ENCODE peak calls at places on chromosomes 11 and 22, in four cellular contexts. Y, Q, F and T are unnamed samples.

GRCh38 chr11:116193321-116194114 is 579.3 kb downstream of the BUD13 start:
- DNase-seq in Y (peak), Q (peak), F (peak), T (no peak)

GRCh38 chr11:102343789-102344188 is 3.2 kb upstream of the BIRC2 start:
- DNase-seq in Y (no peak), Q (peak), F (peak), T (no peak)

GRCh38 chr11:130168105-130168504 is 8.5 kb downstream of the ST14 start:
- DNase-seq in Y (no peak), Q (peak), F (peak), T (no peak)

GRCh38 chr11:79980916-79981315 is 540.1 kb upstream of the TENM4 start:
- DNase-seq in Y (no peak), Q (no peak), F (no peak), T (no peak)

GRCh38 chr11:122556605-122557004 is 98.9 kb upstream of the UBASH3B start:
- DNase-seq in Y (peak), Q (no peak), F (no peak), T (no peak)

GRCh38 chr11:75639752-75640151 is 29.1 kb downstream of the MAP6 start:
- DNase-seq in Y (no peak), Q (peak), F (peak), T (no peak)

GRCh38 chr11:126186708-126187481 is 24.6 kb downstream of the RPUSD4 start:
- DNase-seq in Y (peak), Q (no peak), F (no peak), T (no peak)

GRCh38 chr11:77502501-77502900 is 28.6 kb upstream of the PAK1 start:
- DNase-seq in Y (no peak), Q (no peak), F (no peak), T (no peak)

GRCh38 chr11:128757886-128758612 is 64.2 kb downstream of the FLI1 start:
- DNase-seq in Y (no peak), Q (no peak), F (no peak), T (peak)

GRCh38 chr11:123238297-123238696 is 43.2 kb upstream of the CLMP start:
- DNase-seq in Y (no peak), Q (peak), F (peak), T (no peak)

GRCh38 chr11:57763568-57763967 is 2.0 kb downstream of the CTNND1 start:
- DNase-seq in Y (no peak), Q (peak), F (peak), T (no peak)

GRCh38 chr11:77127969-77128691 is at the start of gene MYO7A:
- DNase-seq in Y (peak), Q (no peak), F (no peak), T (no peak)

GRCh38 chr11:79264284-79264683 is 176.5 kb downstream of the TENM4 start:
- DNase-seq in Y (no peak), Q (no peak), F (no peak), T (no peak)

GRCh38 chr22:49272546-49273125 is 555.0 kb downstream of the BRD1 start:
- DNase-seq in Y (no peak), Q (no peak), F (no peak), T (no peak)

GRCh38 chr11:16883179-16883578 is 131.0 kb downstream of the PLEKHA7 start:
- DNase-seq in Y (no peak), Q (peak), F (no peak), T (no peak)

GRCh38 chr11:111285205-111286079 is 12.9 kb upstream of the POU2AF3 start:
- DNase-seq in Y (no peak), Q (no peak), F (peak), T (no peak)

GRCh38 chr22:49157529-49158339 is 669.9 kb downstream of the BRD1 start:
- DNase-seq in Y (no peak), Q (no peak), F (no peak), T (no peak)

GRCh38 chr11:133227674-133228111 is 304.6 kb downstream of the OPCML start:
- DNase-seq in Y (peak), Q (no peak), F (no peak), T (no peak)

GRCh38 chr22:24997023-24997422 is 44.5 kb downstream of the KIAA1671 start:
- DNase-seq in Y (no peak), Q (no peak), F (no peak), T (no peak)

GRCh38 chr22:24995649-24996180 is 43.2 kb downstream of the KIAA1671 start:
- DNase-seq in Y (no peak), Q (no peak), F (no peak), T (no peak)

GRCh38 chr22:24996420-24996952 is 44.0 kb downstream of the KIAA1671 start:
- DNase-seq in Y (peak), Q (no peak), F (peak), T (no peak)

GRCh38 chr22:24992946-24993345 is 40.4 kb downstream of the KIAA1671 start:
- DNase-seq in Y (no peak), Q (no peak), F (no peak), T (no peak)

DNA sequence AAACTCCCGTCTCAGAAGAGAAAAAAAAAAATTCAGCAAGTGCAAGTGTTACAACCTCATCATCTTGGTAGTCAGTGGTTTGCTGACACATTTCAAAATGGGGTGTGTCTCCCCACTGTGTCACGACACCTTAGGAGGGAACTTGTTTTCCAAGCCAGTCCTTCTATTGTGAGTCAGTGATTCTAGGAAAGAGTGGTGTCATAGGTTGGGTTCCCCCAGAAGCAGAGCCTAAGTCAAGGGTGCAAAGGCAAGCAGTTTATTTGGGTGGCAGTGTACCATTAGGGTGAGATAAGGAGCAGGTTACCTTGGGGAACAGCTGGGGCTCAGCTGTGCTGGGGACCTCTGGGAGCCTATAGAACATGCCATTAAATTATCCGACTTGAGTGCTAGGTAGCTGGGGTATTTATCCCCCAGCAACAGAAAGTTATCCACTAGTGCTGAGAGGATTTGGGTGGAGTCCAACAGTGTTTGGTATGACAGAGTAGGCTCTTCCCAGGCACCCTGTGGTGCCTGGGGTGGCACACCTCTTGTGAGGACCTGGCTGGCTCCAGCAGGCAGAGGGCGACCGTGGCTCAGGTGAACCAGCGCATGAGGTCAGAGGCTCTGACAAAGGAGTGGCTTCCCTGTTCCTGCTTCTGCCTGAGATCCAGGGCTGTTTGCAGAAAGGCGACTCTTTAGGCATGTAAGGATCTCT is 41.7 kb downstream of the KIAA1671 start:
- DNase-seq in Y (peak), Q (peak), F (peak), T (no peak)
- TF ChIP-seq CTCF in Y (no peak), Q (no peak), F (no peak), T (no peak)

DNA sequence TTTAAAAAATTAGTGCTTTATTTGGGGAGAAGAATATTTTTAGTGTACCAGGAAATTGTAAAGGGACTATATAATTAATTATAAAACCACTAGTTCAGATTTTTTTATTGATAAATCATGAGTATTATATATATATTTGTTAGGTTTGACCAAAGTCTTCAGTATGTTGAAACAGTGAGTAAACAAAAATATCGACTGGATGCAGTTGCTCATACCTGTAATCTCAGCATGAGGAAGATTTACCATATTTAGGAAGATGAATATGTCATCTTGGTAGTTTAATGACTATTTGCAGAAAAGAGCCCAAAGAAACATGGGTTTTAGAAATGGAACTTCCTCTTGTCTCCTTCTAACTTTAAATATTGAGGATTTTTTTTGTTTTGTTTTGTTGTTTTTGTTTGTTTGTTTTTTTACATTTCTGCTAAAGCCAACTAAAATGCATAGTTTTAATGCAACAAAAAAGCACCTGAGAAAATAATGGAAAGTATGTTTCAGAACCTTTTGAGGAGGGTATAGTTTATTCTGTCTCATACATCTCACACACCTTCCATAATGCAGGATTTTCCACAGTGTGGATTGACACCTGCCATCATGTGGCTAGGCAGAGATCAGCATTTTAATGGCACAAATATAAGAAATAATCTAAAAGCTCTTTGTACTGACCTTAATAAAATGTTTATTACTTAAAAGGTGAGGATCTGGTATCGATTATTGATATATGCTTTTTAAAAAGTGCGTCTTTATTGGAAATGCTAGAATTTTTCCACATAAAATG is 114.3 kb downstream of the ARHGAP42 start:
- DNase-seq in Y (no peak), Q (no peak), F (no peak), T (no peak)
- TF ChIP-seq CTCF in Y (no peak), Q (no peak), F (no peak), T (no peak)

GRCh38 chr11:106321601-106322000 is 244.1 kb downstream of the AASDHPPT start:
- DNase-seq in Y (no peak), Q (no peak), F (no peak), T (no peak)
- TF ChIP-seq CTCF in Y (no peak), Q (no peak), F (no peak), T (no peak)

GRCh38 chr11:84137960-84138359 is 851.8 kb upstream of the CCDC90B start:
- DNase-seq in Y (no peak), Q (no peak), F (no peak), T (no peak)
- TF ChIP-seq CTCF in Y (no peak), Q (no peak), F (no peak), T (no peak)

GRCh38 chr11:104200688-104201087 is 36.7 kb upstream of the PDGFD start:
- DNase-seq in Y (no peak), Q (no peak), F (no peak), T (no peak)
- TF ChIP-seq CTCF in Y (no peak), Q (no peak), F (no peak), T (no peak)

DNA sequence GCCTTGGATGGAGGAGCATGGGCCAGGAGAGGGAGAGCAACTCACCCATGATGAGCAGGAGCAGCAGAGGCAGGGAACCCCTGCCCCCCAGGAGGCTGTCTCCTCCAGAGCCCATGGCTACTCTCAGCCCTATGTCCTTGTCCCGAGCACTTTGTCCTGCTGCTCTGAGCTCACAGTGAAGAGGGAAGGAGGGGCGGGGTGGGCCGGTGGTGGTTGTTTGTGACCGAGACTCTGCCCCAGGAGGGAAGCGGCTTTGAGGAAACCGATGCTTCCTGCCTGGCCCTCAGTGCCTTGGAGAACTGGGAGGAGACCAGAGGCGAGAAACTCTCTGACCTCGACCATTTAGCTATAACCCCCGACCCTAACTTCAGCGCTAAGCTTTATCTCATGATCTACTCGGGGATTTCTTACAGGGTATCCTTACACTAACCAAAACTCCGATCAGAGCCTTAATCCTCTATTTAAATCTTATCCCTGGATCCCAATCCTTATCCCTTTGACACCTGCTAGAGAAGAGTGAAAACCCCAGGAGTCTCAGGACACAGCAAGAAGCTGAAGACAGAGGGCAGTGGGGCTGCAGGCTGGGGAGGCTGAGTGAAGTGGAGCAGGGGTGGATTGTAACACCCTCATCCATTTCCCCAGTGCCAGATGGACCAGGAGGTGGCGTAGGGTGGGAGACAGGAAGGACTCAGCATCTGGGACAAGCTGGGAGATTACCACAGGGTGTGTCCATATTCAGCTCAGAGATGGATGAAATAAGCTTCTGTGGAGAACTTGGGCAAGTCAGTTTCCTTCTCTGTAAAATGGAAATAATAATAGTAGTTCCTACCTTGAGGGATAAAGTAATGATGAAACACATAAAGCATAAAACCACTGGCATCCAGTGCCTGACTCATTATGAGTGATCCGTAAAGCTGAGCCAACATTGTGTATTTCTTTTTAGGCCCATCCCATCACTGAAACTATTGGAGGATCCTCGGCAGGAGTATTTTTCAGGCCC is at the start of gene ROBO4:
- DNase-seq in Y (no peak), Q (peak), F (peak), T (no peak)
- TF ChIP-seq CTCF in Y (no peak), Q (peak), F (peak), T (no peak)

DNA sequence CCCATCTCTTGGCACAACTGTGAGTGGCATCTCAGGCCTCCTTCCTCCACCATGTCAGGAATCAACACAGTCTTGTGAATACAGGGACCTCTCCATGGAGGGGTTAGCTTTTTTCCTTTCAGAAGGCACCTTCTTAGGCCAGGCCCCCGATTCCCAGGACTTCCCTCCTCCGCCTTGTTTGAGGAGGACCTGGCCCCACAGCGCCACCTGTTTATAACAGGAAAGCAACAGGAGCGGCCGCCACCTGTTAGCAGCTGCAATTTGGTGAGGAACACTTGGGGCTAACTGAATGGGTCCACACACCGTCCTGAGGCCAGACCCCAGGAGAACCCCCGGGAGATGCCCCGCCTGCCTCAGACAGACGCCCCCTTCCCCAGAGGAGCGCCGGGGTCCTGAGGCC is 3.8 kb upstream of the PKP3 start:
- DNase-seq in Y (peak), Q (no peak), F (no peak), T (no peak)
- TF ChIP-seq CTCF in Y (peak), Q (no peak), F (no peak), T (no peak)

DNA sequence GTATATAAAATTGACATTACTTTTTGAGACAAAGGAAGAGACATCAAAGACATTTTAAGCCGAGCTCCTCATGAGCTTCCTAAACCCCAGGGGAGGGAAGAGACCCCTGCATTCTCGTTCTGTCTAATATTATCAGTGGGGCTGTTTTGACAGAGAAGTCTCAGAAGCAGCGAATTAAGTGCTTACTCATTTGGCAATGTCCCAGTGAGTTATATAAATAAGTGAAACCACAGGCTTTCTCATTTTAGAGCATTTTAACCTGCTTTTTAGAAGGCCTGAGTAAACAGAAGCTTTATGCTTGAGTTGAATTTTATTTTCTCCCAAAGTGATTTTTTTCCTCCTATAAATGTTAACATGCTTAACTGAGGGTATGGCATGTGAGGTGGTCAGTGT is 23.2 kb upstream of the C1QTNF4 start:
- DNase-seq in Y (no peak), Q (peak), F (peak), T (no peak)
- TF ChIP-seq CTCF in Y (no peak), Q (no peak), F (no peak), T (no peak)